ENCODE peak calls at places on chromosomes 12 and 14, in seven cellular contexts. D is activated CD4-positive, alpha-beta T cell treated with anti-CD3 and anti-CD28 coated beads for 1 hour; N is glutamatergic neuron; V is stimulated activated CD4-positive, alpha-beta T cell treated with anti-CD3 and anti-CD28 coated beads, Interleukin-4, amount 100 ng/mL, for 1 hour; J is endothelial cell; E is NCI-H1694; Q is HCEC 1CT. I is an unnamed sample.

GRCh38 chr12:58425481-58426392 is 484.4 kb downstream of the ATP23 start:
- DNase-seq in D (no peak), N (no peak), V (no peak), J (no peak), E (no peak), Q (peak), I (no peak)

GRCh38 chr12:115897718-115898117 is 379.8 kb downstream of the MED13L start:
- DNase-seq in D (no peak), N (no peak), V (no peak), J (no peak), E (no peak), Q (no peak), I (no peak)

GRCh38 chr12:124543591-124544310 is 23.7 kb downstream of the NCOR2 start:
- DNase-seq in D (no peak), N (peak), V (no peak), J (no peak), E (peak), Q (no peak), I (peak)

GRCh38 chr14:45377201-45377600 is 124.2 kb upstream of the MIS18BP1 start:
- DNase-seq in D (no peak), N (no peak), V (no peak), J (no peak), E (no peak), Q (no peak), I (no peak)

GRCh38 chr12:32211066-32211768 is 104.6 kb downstream of the BICD1 start:
- DNase-seq in D (no peak), N (no peak), V (no peak), J (no peak), E (peak), Q (no peak), I (no peak)

GRCh38 chr12:79329933-79330332 is 360.8 kb downstream of the PAWR start:
- DNase-seq in D (no peak), N (no peak), V (no peak), J (no peak), E (no peak), Q (peak), I (no peak)

GRCh38 chr14:23365353-23366162 is 586 bp upstream of the EFS start:
- DNase-seq in D (no peak), N (peak), V (no peak), J (peak), E (no peak), Q (no peak), I (no peak)

GRCh38 chr14:100855256-100855930 is 29.5 kb downstream of the MEG3 start:
- DNase-seq in D (no peak), N (no peak), V (no peak), J (no peak), E (no peak), Q (no peak), I (no peak)

GRCh38 chr14:100629098-100629497 is 41.9 kb upstream of the BEGAIN start:
- DNase-seq in D (no peak), N (no peak), V (no peak), J (no peak), E (no peak), Q (no peak), I (no peak)

GRCh38 chr14:55516776-55517175 is 63.2 kb upstream of the KTN1 start:
- DNase-seq in D (no peak), N (no peak), V (no peak), J (no peak), E (no peak), Q (no peak), I (no peak)

GRCh38 chr12:112664569-112664968 is 127.0 kb upstream of the RPH3A start:
- DNase-seq in D (no peak), N (no peak), V (no peak), J (peak), E (no peak), Q (no peak), I (no peak)

GRCh38 chr12:63821781-63822251 is 22.7 kb upstream of the SRGAP1 start:
- DNase-seq in D (no peak), N (peak), V (no peak), J (no peak), E (no peak), Q (no peak), I (no peak)

GRCh38 chr12:6450091-6450868 is 1.6 kb upstream of the TAPBPL start:
- DNase-seq in D (no peak), N (no peak), V (no peak), J (no peak), E (no peak), Q (no peak), I (no peak)